ENCODE peak calls at places on chromosomes 1 and 21, in five cellular contexts. C is fibroblast of villous mesenchyme; Z is cardiac fibroblast; K is CD8-positive, alpha-beta T cell; Y is IMR-90. A is an unnamed sample.

GRCh38 chr21:41419921-41420862 is 5.8 kb upstream of the MX1 start:
- DNase-seq in C (peak), K (peak), Y (peak), Z (peak), A (no peak)

GRCh38 chr1:207248544-207249206 is 72.8 kb upstream of the CD55 start:
- DNase-seq in C (peak), Y (peak), K (no peak), Z (peak), A (no peak)

GRCh38 chr1:155208406-155208655 is 164 bp upstream of the MTX1 start:
- DNase-seq in Z (no peak), C (no peak), K (no peak), Y (no peak), A (no peak)

GRCh38 chr1:16181887-16182719 is 26.2 kb upstream of the EPHA2 start:
- DNase-seq in K (no peak), Z (peak), Y (peak), C (peak), A (no peak)

GRCh38 chr1:200660719-200661118 is 9.0 kb downstream of the DDX59 start:
- DNase-seq in K (no peak), C (no peak), Y (no peak), Z (no peak), A (no peak)

GRCh38 chr1:227314014-227314848 is 4.1 kb downstream of the CDC42BPA start:
- DNase-seq in K (no peak), Z (no peak), C (no peak), Y (no peak), A (no peak)

GRCh38 chr1:235397733-235398132 is 30.5 kb downstream of the TBCE start:
- DNase-seq in Z (peak), K (no peak), Y (peak), C (peak), A (no peak)

GRCh38 chr1:64877151-64877550 is 89.2 kb downstream of the JAK1 start:
- DNase-seq in Z (no peak), Y (no peak), K (no peak), C (no peak), A (no peak)

GRCh38 chr1:64484651-64485050 is 14.7 kb downstream of the CACHD1 start:
- DNase-seq in Y (no peak), C (no peak), K (no peak), Z (peak), A (no peak)

GRCh38 chr1:108841703-108842102 is 15.2 kb downstream of the AKNAD1 start:
- DNase-seq in Z (no peak), Y (no peak), K (no peak), C (no peak), A (no peak)

GRCh38 chr1:1330366-1331067 is 563 bp upstream of the TAS1R3 start:
- DNase-seq in K (no peak), Z (no peak), Y (no peak), C (no peak), A (no peak)

GRCh38 chr1:37123266-37123665 is 89.0 kb upstream of the GRIK3 start:
- DNase-seq in C (no peak), Z (no peak), Y (no peak), K (no peak), A (no peak)

GRCh38 chr1:47664356-47664755 is 226.5 kb downstream of the FOXD2 start:
- DNase-seq in Y (no peak), C (no peak), Z (no peak), K (no peak), A (no peak)

GRCh38 chr21:42570841-42571387 is 57.3 kb downstream of the SLC37A1 start:
- DNase-seq in Y (no peak), C (no peak), Z (no peak), K (no peak), A (no peak)

GRCh38 chr21:20997633-20998455 is at the start of gene NCAM2:
- DNase-seq in Y (peak), Z (peak), C (peak), K (peak), A (no peak)

GRCh38 chr1:247966520-247967204 is 1.6 kb downstream of the OR2AK2 start:
- DNase-seq in Z (no peak), C (no peak), K (no peak), Y (no peak), A (peak)

GRCh38 chr1:29896791-29897725 is 660.7 kb downstream of the PTPRU start:
- DNase-seq in Z (no peak), K (no peak), C (no peak), Y (no peak), A (no peak)

GRCh38 chr1:150152772-150153461 is 3.2 kb downstream of the PLEKHO1 start:
- DNase-seq in C (peak), Y (peak), Z (peak), K (no peak), A (no peak)

GRCh38 chr1:43265431-43265830 is 4.4 kb upstream of the TMEM125 start:
- DNase-seq in C (no peak), Y (no peak), Z (no peak), K (no peak), A (no peak)

GRCh38 chr1:175618559-175618958 is 124.8 kb downstream of the TNR start:
- DNase-seq in K (no peak), C (no peak), Z (no peak), Y (no peak), A (no peak)

GRCh38 chr1:186626533-186626932 is 53.7 kb downstream of the PTGS2 start:
- DNase-seq in Z (peak), K (no peak), C (no peak), Y (no peak), A (no peak)

GRCh38 chr1:7471836-7472235 is 299.3 kb upstream of the VAMP3 start:
- DNase-seq in Z (peak), C (peak), K (no peak), Y (peak), A (no peak)

GRCh38 chr1:75257424-75257823 is 123.2 kb downstream of the LHX8 start:
- DNase-seq in Z (no peak), Y (no peak), C (no peak), K (no peak), A (no peak)

GRCh38 chr21:16258834-16259611 is 529.2 kb downstream of the USP25 start:
- DNase-seq in C (no peak), Z (no peak), Y (no peak), K (no peak), A (no peak)

GRCh38 chr1:197761654-197762053 is 13.6 kb downstream of the DENND1B start:
- DNase-seq in C (no peak), K (no peak), Z (no peak), Y (no peak), A (no peak)

GRCh38 chr1:70779571-70779970 is 268.0 kb downstream of the PTGER3 start:
- DNase-seq in K (no peak), Y (peak), C (peak), Z (peak), A (no peak)

GRCh38 chr21:43874085-43874785 is 9.2 kb downstream of the AGPAT3 start:
- DNase-seq in Z (no peak), C (no peak), Y (no peak), K (no peak), A (no peak)

GRCh38 chr21:33864150-33864549 is 51.5 kb downstream of the ATP5PO start:
- DNase-seq in Y (no peak), K (no peak), Z (no peak), C (no peak), A (no peak)

GRCh38 chr1:177569476-177569875 is 398.7 kb downstream of the BRINP2 start:
- DNase-seq in C (no peak), K (no peak), Z (peak), Y (peak), A (no peak)

GRCh38 chr1:19058476-19058797 is 102.0 kb upstream of the IFFO2 start:
- DNase-seq in Z (no peak), C (no peak), K (no peak), Y (no peak), A (no peak)

GRCh38 chr1:45767035-45767434 is 16.6 kb upstream of the IPP start:
- DNase-seq in K (no peak), Z (peak), Y (peak), C (peak), A (no peak)

GRCh38 chr21:35044128-35044527 is 5.0 kb downstream of the RUNX1 start:
- DNase-seq in C (no peak), Y (no peak), Z (no peak), K (no peak), A (no peak)

GRCh38 chr1:53601867-53602266 is 137.1 kb downstream of the GLIS1 start:
- DNase-seq in Y (no peak), C (no peak), Z (no peak), K (no peak), A (no peak)

GRCh38 chr1:169468982-169469381 is 16.8 kb downstream of the SLC19A2 start:
- DNase-seq in Z (no peak), Y (peak), C (no peak), K (no peak), A (no peak)

GRCh38 chr1:169462385-169462784 is 23.4 kb downstream of the SLC19A2 start:
- DNase-seq in Y (no peak), K (no peak), C (no peak), Z (no peak), A (no peak)

GRCh38 chr1:169461390-169462001 is 24.2 kb downstream of the SLC19A2 start:
- DNase-seq in Z (no peak), Y (no peak), K (no peak), C (no peak), A (no peak)

DNA sequence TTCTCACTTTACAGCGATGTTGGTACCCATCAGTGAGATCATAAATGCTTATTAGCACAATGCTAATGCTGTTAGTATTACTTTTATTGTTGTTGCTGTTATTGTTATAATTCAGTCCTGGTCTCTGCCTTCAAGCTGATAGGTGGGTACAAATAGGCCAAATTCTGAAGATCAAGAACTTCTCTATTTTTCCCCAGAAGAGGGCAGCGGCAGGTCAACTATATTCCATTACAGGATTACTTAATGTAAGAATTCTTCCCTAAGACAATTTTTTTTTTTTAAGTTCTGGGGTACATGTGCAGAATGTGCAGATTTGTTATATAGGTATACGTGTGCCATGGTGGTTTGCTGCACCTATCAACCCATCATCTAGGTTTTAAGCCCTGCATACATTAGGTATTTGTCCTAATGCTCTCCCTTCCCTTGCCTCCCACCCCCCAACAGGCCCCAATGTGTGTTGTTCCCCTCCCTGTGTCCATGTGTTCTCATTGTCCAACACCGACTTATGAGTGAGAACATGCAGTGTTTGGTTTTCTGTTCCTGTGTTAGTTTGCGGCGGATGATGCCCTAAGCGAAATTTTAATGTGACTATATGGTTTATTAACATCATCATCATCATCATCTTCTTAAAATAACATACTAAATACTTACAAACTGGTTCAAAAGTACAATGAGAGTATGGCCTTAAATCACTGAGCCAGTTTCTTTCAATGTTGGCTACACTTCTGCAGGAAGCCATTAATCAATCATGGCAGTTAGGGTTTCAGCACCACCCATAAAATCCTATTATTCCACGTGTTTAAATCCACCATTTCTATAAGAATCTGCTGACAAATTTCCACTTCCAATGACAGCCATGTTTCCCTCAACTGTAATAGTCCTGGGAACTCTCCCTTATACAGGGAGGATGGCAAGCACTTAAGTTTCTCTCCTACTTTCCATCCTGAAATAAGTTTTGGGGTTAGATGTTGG is 19.2 kb downstream of the SLC19A2 start:
- DNase-seq in Y (peak), C (peak), Z (peak), K (no peak), A (no peak)
- TF ChIP-seq CTCF in Y (peak), C (peak), Z (peak), K (peak), A (no peak)

GRCh38 chr1:17911789-17912188 is 156.7 kb downstream of the ACTL8 start:
- DNase-seq in C (no peak), Y (no peak), Z (no peak), K (no peak), A (no peak)

GRCh38 chr1:17912491-17912890 is 157.4 kb downstream of the ACTL8 start:
- DNase-seq in Y (no peak), C (no peak), Z (no peak), K (no peak), A (no peak)

GRCh38 chr1:17908945-17909344 is 153.8 kb downstream of the ACTL8 start:
- DNase-seq in K (no peak), Y (no peak), C (no peak), Z (no peak), A (no peak)

GRCh38 chr1:17913326-17914115 is 158.4 kb downstream of the ACTL8 start:
- DNase-seq in K (no peak), C (no peak), Z (no peak), Y (no peak), A (no peak)

GRCh38 chr1:17909634-17910033 is 154.5 kb downstream of the ACTL8 start:
- DNase-seq in K (no peak), Y (peak), C (peak), Z (peak), A (no peak)
- TF ChIP-seq CTCF in K (no peak), Y (peak), C (peak), Z (peak), A (peak)

GRCh38 chr21:18840239-18840638 is 436.7 kb upstream of the TMPRSS15 start:
- DNase-seq in Y (no peak), K (no peak), Z (peak), C (peak), A (no peak)
- TF ChIP-seq CTCF in Y (no peak), K (no peak), Z (peak), C (peak), A (peak)

GRCh38 chr1:41479000-41479807 is 5.3 kb downstream of the EDN2 start:
- DNase-seq in Y (peak), C (peak), Z (peak), K (no peak), A (no peak)
- TF ChIP-seq CTCF in Y (no peak), C (no peak), Z (no peak), K (no peak), A (no peak)

GRCh38 chr1:114116086-114116485 is 37.6 kb downstream of the SYT6 start:
- DNase-seq in K (no peak), C (no peak), Z (no peak), Y (no peak), A (no peak)

GRCh38 chr1:114113801-114114750 is 39.6 kb downstream of the SYT6 start:
- DNase-seq in C (no peak), Z (no peak), K (no peak), Y (peak), A (no peak)

GRCh38 chr1:114122891-114123621 is 30.6 kb downstream of the SYT6 start:
- DNase-seq in Y (peak), C (no peak), K (no peak), Z (peak), A (no peak)

GRCh38 chr1:114114751-114115104 is 38.9 kb downstream of the SYT6 start:
- DNase-seq in K (no peak), Z (no peak), C (no peak), Y (no peak), A (no peak)

DNA sequence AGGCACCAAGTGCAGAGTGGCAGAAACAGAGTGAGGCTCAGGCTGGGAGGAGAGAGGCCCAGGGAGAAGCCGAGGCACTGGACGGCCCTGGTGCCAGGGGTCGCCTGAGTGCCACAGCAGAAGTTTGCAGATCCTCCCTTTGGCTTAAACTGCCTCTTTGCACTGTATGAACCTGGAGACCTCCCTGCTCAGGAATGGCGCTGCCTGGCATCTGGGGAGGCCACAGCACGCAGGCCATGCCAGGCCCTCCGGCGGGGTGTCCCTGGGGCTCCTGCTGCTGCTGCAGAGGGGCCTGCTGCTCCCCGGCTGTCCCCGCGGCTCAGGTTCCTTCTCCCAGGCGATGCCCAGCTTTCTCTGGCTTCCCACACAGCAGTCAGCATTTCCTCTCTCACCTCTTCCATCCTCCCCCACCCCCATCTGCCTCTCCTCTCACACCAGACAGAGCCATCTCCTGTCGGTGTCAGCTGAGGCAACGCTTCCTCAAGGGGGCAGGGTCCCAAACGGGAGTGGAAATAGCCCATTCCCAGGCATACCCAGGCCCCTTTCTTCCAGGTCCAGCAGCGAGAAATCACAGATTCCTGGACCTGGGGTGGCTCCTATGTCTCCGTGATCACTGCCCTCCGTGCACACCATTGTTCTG is 35.2 kb downstream of the SYT6 start:
- DNase-seq in C (no peak), Z (no peak), Y (no peak), K (no peak), A (no peak)
- TF ChIP-seq CTCF in C (no peak), Z (no peak), Y (no peak), K (no peak), A (no peak)

GRCh38 chr1:229879746-229880145 is 187.3 kb upstream of the GALNT2 start:
- DNase-seq in Y (no peak), C (no peak), K (no peak), Z (no peak), A (no peak)

GRCh38 chr1:229883504-229884200 is 183.4 kb upstream of the GALNT2 start:
- DNase-seq in Y (no peak), K (no peak), Z (no peak), C (no peak), A (no peak)

GRCh38 chr1:229884765-229885164 is 182.3 kb upstream of the GALNT2 start:
- DNase-seq in Z (no peak), K (no peak), C (no peak), Y (no peak), A (no peak)

GRCh38 chr1:229880271-229881170 is 186.5 kb upstream of the GALNT2 start:
- DNase-seq in K (no peak), C (no peak), Z (no peak), Y (no peak), A (no peak)

DNA sequence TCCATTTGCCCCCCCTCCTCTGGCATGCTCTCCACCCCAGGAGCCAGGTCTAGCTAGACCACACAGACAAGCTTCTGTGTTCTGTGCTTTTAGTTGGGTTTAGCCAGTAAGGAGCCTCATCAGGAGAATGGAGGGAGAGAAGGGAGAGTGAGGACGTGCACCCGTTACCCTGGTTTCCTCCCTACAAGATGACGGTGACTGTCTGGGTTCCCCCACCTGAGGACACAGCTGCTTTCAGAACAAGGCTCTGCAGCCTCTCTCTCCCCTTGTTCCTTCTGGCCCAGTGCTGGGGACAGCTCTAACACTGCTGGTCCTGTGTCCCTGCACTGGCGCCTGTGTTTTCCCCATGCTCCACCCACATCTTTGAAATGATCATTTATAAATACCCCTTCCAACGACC is 184.4 kb upstream of the GALNT2 start:
- DNase-seq in C (no peak), Y (no peak), K (no peak), Z (no peak), A (no peak)
- TF ChIP-seq CTCF in C (no peak), Y (no peak), K (no peak), Z (no peak), A (no peak)